ENCODE peak calls at places on chromosomes 4 and X, in four cellular contexts. One of them, this sample, is unnamed.

GRCh38 chr4:84243685-84244084 is 255.4 kb downstream of the NKX6-1 start:
- DNase-seq in SW480: no peak
- DNase-seq in right atrium auricular region: no peak
- DNase-seq in Calu3: no peak
- DNase-seq in this sample: no peak

GRCh38 chrX:24993887-24994286 is 21.9 kb downstream of the ARX start:
- DNase-seq in SW480: no peak
- DNase-seq in right atrium auricular region: no peak
- DNase-seq in Calu3: no peak
- DNase-seq in this sample: no peak

GRCh38 chr4:8754634-8755589 is 116.7 kb downstream of the HMX1 start:
- DNase-seq in Calu3: no peak
- DNase-seq in right atrium auricular region: no peak
- DNase-seq in SW480: no peak
- DNase-seq in this sample: no peak

GRCh38 chrX:25156323-25156722 is 140.6 kb upstream of the ARX start:
- DNase-seq in SW480: peak
- DNase-seq in Calu3: no peak
- DNase-seq in right atrium auricular region: no peak
- DNase-seq in this sample: no peak

GRCh38 chr4:82739292-82740190 is 59.1 kb downstream of the SCD5 start:
- DNase-seq in Calu3: peak
- DNase-seq in right atrium auricular region: peak
- DNase-seq in SW480: peak
- DNase-seq in this sample: peak

GRCh38 chr4:107718351-107718965 is 1.6 kb downstream of the PAPSS1 start:
- DNase-seq in Calu3: no peak
- DNase-seq in SW480: no peak
- DNase-seq in right atrium auricular region: no peak
- DNase-seq in this sample: peak

GRCh38 chrX:141642979-141643378 is 53.5 kb downstream of the SPANXA2 start:
- DNase-seq in Calu3: no peak
- DNase-seq in SW480: peak
- DNase-seq in right atrium auricular region: no peak
- DNase-seq in this sample: peak

GRCh38 chrX:38236901-38237615 is 16.4 kb upstream of the SRPX start:
- DNase-seq in Calu3: no peak
- DNase-seq in right atrium auricular region: no peak
- DNase-seq in SW480: no peak
- DNase-seq in this sample: no peak

GRCh38 chr4:173332963-173333657 is 1.0 kb downstream of the HMGB2 start:
- DNase-seq in Calu3: peak
- DNase-seq in right atrium auricular region: no peak
- DNase-seq in SW480: peak
- DNase-seq in this sample: no peak

GRCh38 chr4:174262624-174263444 is 20.6 kb downstream of the FBXO8 start:
- DNase-seq in right atrium auricular region: no peak
- DNase-seq in SW480: no peak
- DNase-seq in Calu3: no peak
- DNase-seq in this sample: no peak

GRCh38 chr4:578451-579443 is 2.7 kb upstream of the TMEM271 start:
- DNase-seq in right atrium auricular region: no peak
- DNase-seq in SW480: no peak
- DNase-seq in Calu3: no peak
- DNase-seq in this sample: no peak

GRCh38 chrX:12026481-12026880 is 111.8 kb upstream of the FRMPD4 start:
- DNase-seq in SW480: no peak
- DNase-seq in Calu3: no peak
- DNase-seq in right atrium auricular region: no peak
- DNase-seq in this sample: no peak

GRCh38 chr4:65461781-65462180 is 208.5 kb downstream of the EPHA5 start:
- DNase-seq in SW480: no peak
- DNase-seq in right atrium auricular region: no peak
- DNase-seq in Calu3: no peak
- DNase-seq in this sample: no peak

GRCh38 chr4:37671072-37671471 is 15.1 kb downstream of the RELL1 start:
- DNase-seq in Calu3: no peak
- DNase-seq in SW480: no peak
- DNase-seq in right atrium auricular region: no peak
- DNase-seq in this sample: no peak

GRCh38 chr4:104592894-104593470 is 98.3 kb upstream of the CXXC4 start:
- DNase-seq in Calu3: no peak
- DNase-seq in right atrium auricular region: no peak
- DNase-seq in SW480: no peak
- DNase-seq in this sample: peak

GRCh38 chrX:116111497-116111896 is 59.0 kb upstream of the AGTR2 start:
- DNase-seq in SW480: no peak
- DNase-seq in right atrium auricular region: no peak
- DNase-seq in Calu3: no peak
- DNase-seq in this sample: no peak

GRCh38 chrX:1231850-1232505 is 19.5 kb upstream of the CRLF2 start:
- DNase-seq in Calu3: no peak
- DNase-seq in right atrium auricular region: no peak
- DNase-seq in SW480: no peak
- DNase-seq in this sample: no peak

GRCh38 chr4:100582146-100582545 is 64.3 kb upstream of the EMCN start:
- DNase-seq in right atrium auricular region: no peak
- DNase-seq in SW480: no peak
- DNase-seq in Calu3: no peak
- DNase-seq in this sample: no peak

GRCh38 chr4:83128235-83128929 is 13.9 kb upstream of the PLAC8 start:
- DNase-seq in SW480: peak
- DNase-seq in right atrium auricular region: no peak
- DNase-seq in Calu3: no peak
- DNase-seq in this sample: peak

GRCh38 chrX:27222661-27223060 is 240.5 kb downstream of the PPP4R3C start:
- DNase-seq in Calu3: no peak
- DNase-seq in SW480: no peak
- DNase-seq in right atrium auricular region: no peak
- DNase-seq in this sample: no peak

GRCh38 chr4:56425518-56425917 is 9.9 kb downstream of the PPAT start:
- DNase-seq in Calu3: no peak
- DNase-seq in right atrium auricular region: no peak
- DNase-seq in SW480: no peak
- DNase-seq in this sample: no peak

GRCh38 chrX:124421898-124422622 is 75.7 kb downstream of the SH2D1A start:
- DNase-seq in SW480: no peak
- DNase-seq in Calu3: peak
- DNase-seq in right atrium auricular region: no peak
- DNase-seq in this sample: no peak

GRCh38 chrX:139203681-139204575 is 326.6 kb upstream of the F9 start:
- DNase-seq in right atrium auricular region: no peak
- DNase-seq in Calu3: no peak
- DNase-seq in SW480: peak
- DNase-seq in this sample: no peak

GRCh38 chrX:44675364-44676024 is 132.8 kb upstream of the FUNDC1 start:
- DNase-seq in right atrium auricular region: no peak
- DNase-seq in Calu3: peak
- DNase-seq in SW480: peak
- DNase-seq in this sample: peak

GRCh38 chrX:36071064-36071463 is 151.5 kb downstream of the CFAP47 start:
- DNase-seq in SW480: no peak
- DNase-seq in Calu3: no peak
- DNase-seq in right atrium auricular region: no peak
- DNase-seq in this sample: no peak

GRCh38 chr4:33882246-33882990 is 2361.9 kb downstream of the ARAP2 start:
- DNase-seq in right atrium auricular region: no peak
- DNase-seq in SW480: no peak
- DNase-seq in Calu3: no peak
- DNase-seq in this sample: no peak

GRCh38 chrX:50609796-50610195 is 139.2 kb upstream of the DGKK start:
- DNase-seq in Calu3: no peak
- DNase-seq in SW480: no peak
- DNase-seq in right atrium auricular region: no peak
- DNase-seq in this sample: no peak

GRCh38 chrX:141468940-141469339 is 115.6 kb downstream of the SPANXA1 start:
- DNase-seq in right atrium auricular region: no peak
- DNase-seq in Calu3: no peak
- DNase-seq in SW480: no peak
- DNase-seq in this sample: peak

GRCh38 chrX:2430265-2430825 is 70.4 kb downstream of the DHRSX start:
- DNase-seq in Calu3: no peak
- DNase-seq in SW480: no peak
- DNase-seq in right atrium auricular region: no peak
- DNase-seq in this sample: no peak

GRCh38 chr4:182555997-182556418 is 312.8 kb downstream of the TENM3 start:
- DNase-seq in SW480: no peak
- DNase-seq in Calu3: no peak
- DNase-seq in right atrium auricular region: no peak
- DNase-seq in this sample: peak

GRCh38 chr4:26141101-26141830 is 179.5 kb upstream of the RBPJ start:
- DNase-seq in SW480: no peak
- DNase-seq in Calu3: no peak
- DNase-seq in right atrium auricular region: no peak
- DNase-seq in this sample: no peak

GRCh38 chr4:149914521-149915115 is 99.0 kb upstream of the IQCM start:
- DNase-seq in SW480: peak
- DNase-seq in Calu3: peak
- DNase-seq in right atrium auricular region: no peak
- DNase-seq in this sample: no peak

GRCh38 chr4:57403591-57403990 is 293.4 kb upstream of the IGFBP7 start:
- DNase-seq in SW480: no peak
- DNase-seq in Calu3: no peak
- DNase-seq in right atrium auricular region: no peak
- DNase-seq in this sample: no peak

GRCh38 chrX:72018277-72019112 is 107.8 kb downstream of the NHSL2 start:
- DNase-seq in right atrium auricular region: peak
- DNase-seq in Calu3: peak
- DNase-seq in SW480: peak
- DNase-seq in this sample: peak

This sample was measured in stromal cell of bone marrow.